ENCODE peak calls at places on chromosomes 2 and 18, in four cellular contexts. One of them, this sample, is unnamed.

GRCh38 chr2:121489284-121489683 is 41.4 kb upstream of the RNU4ATAC start:
- DNase-seq in endothelial cell: no peak
- DNase-seq in pons: peak
- DNase-seq in adipocyte: peak
- DNase-seq in this sample: no peak

GRCh38 chr2:3595409-3595808 is 497 bp downstream of the COLEC11 start:
- DNase-seq in endothelial cell: no peak
- DNase-seq in pons: no peak
- DNase-seq in adipocyte: no peak
- DNase-seq in this sample: no peak

GRCh38 chr2:54271236-54271635 is 15.2 kb upstream of the TSPYL6 start:
- DNase-seq in endothelial cell: no peak
- DNase-seq in pons: no peak
- DNase-seq in adipocyte: no peak
- DNase-seq in this sample: no peak

GRCh38 chr2:109260886-109261700 is 132.1 kb downstream of the SH3RF3 start:
- DNase-seq in endothelial cell: no peak
- DNase-seq in pons: no peak
- DNase-seq in adipocyte: no peak
- DNase-seq in this sample: no peak

GRCh38 chr18:54444309-54444914 is 86.7 kb downstream of the C18orf54 start:
- DNase-seq in endothelial cell: peak
- DNase-seq in pons: peak
- DNase-seq in adipocyte: peak
- DNase-seq in this sample: peak

GRCh38 chr2:113981404-113982134 is 91.7 kb downstream of the ACTR3 start:
- DNase-seq in endothelial cell: no peak
- DNase-seq in pons: no peak
- DNase-seq in adipocyte: peak
- DNase-seq in this sample: no peak

GRCh38 chr2:85584857-85585780 is 888 bp downstream of the VAMP5 start:
- DNase-seq in endothelial cell: peak
- DNase-seq in pons: no peak
- DNase-seq in adipocyte: peak
- DNase-seq in this sample: no peak

GRCh38 chr2:126657636-126658315 is 1.8 kb downstream of the GYPC start:
- DNase-seq in endothelial cell: peak
- DNase-seq in pons: peak
- DNase-seq in adipocyte: peak
- DNase-seq in this sample: peak

GRCh38 chr18:23833714-23834113 is 144.5 kb downstream of the LAMA3 start:
- DNase-seq in endothelial cell: no peak
- DNase-seq in pons: no peak
- DNase-seq in adipocyte: no peak
- DNase-seq in this sample: no peak

GRCh38 chr2:164721425-164721824 is 100.1 kb upstream of the GRB14 start:
- DNase-seq in endothelial cell: no peak
- DNase-seq in pons: no peak
- DNase-seq in adipocyte: no peak
- DNase-seq in this sample: no peak

GRCh38 chr2:228866044-228866443 is 405.0 kb downstream of the PID1 start:
- DNase-seq in endothelial cell: no peak
- DNase-seq in pons: no peak
- DNase-seq in adipocyte: no peak
- DNase-seq in this sample: no peak

GRCh38 chr2:170500104-170500503 is 215.0 kb upstream of the SP5 start:
- DNase-seq in endothelial cell: no peak
- DNase-seq in pons: no peak
- DNase-seq in adipocyte: no peak
- DNase-seq in this sample: no peak

GRCh38 chr2:46679761-46680160 is 200.4 kb downstream of the TMEM247 start:
- DNase-seq in endothelial cell: no peak
- DNase-seq in pons: no peak
- DNase-seq in adipocyte: peak
- DNase-seq in this sample: no peak

GRCh38 chr2:68805025-68805424 is 66.2 kb downstream of the BMP10 start:
- DNase-seq in endothelial cell: no peak
- DNase-seq in pons: no peak
- DNase-seq in adipocyte: no peak
- DNase-seq in this sample: no peak

GRCh38 chr18:21458788-21459187 is 141.7 kb downstream of the ESCO1 start:
- DNase-seq in endothelial cell: no peak
- DNase-seq in pons: no peak
- DNase-seq in adipocyte: no peak
- DNase-seq in this sample: no peak

GRCh38 chr2:84969511-84970265 is 1.3 kb upstream of the KCMF1 start:
- DNase-seq in endothelial cell: peak
- DNase-seq in pons: peak
- DNase-seq in adipocyte: peak
- DNase-seq in this sample: no peak

GRCh38 chr2:100043891-100044255 is 98.5 kb downstream of the AFF3 start:
- DNase-seq in endothelial cell: no peak
- DNase-seq in pons: no peak
- DNase-seq in adipocyte: no peak
- DNase-seq in this sample: no peak

GRCh38 chr18:24413148-24413547 is 13.3 kb upstream of the IMPACT start:
- DNase-seq in endothelial cell: peak
- DNase-seq in pons: peak
- DNase-seq in adipocyte: peak
- DNase-seq in this sample: no peak

GRCh38 chr18:36623681-36624080 is 205.1 kb downstream of the TPGS2 start:
- DNase-seq in endothelial cell: no peak
- DNase-seq in pons: no peak
- DNase-seq in adipocyte: no peak
- DNase-seq in this sample: no peak

GRCh38 chr18:55421612-55422381 is 166.2 kb downstream of the TCF4 start:
- DNase-seq in endothelial cell: no peak
- DNase-seq in pons: peak
- DNase-seq in adipocyte: peak
- DNase-seq in this sample: no peak

GRCh38 chr18:23856466-23857175 is 157.9 kb upstream of the TTC39C start:
- DNase-seq in endothelial cell: no peak
- DNase-seq in pons: no peak
- DNase-seq in adipocyte: no peak
- DNase-seq in this sample: no peak

GRCh38 chr2:31986906-31987305 is 23.9 kb downstream of the MEMO1 start:
- DNase-seq in endothelial cell: no peak
- DNase-seq in pons: no peak
- DNase-seq in adipocyte: no peak
- DNase-seq in this sample: no peak

GRCh38 chr2:36564377-36564930 is 33.5 kb downstream of the FEZ2 start:
- DNase-seq in endothelial cell: no peak
- DNase-seq in pons: peak
- DNase-seq in adipocyte: no peak
- DNase-seq in this sample: no peak

GRCh38 chr2:127406454-127406853 is 11.8 kb upstream of the PROC start:
- DNase-seq in endothelial cell: no peak
- DNase-seq in pons: no peak
- DNase-seq in adipocyte: peak
- DNase-seq in this sample: no peak

GRCh38 chr2:32865399-32866068 is 81.2 kb upstream of the LTBP1 start:
- DNase-seq in endothelial cell: no peak
- DNase-seq in pons: no peak
- DNase-seq in adipocyte: peak
- DNase-seq in this sample: no peak

GRCh38 chr2:4775668-4776067 is 916.5 kb upstream of the SOX11 start:
- DNase-seq in endothelial cell: no peak
- DNase-seq in pons: no peak
- DNase-seq in adipocyte: no peak
- DNase-seq in this sample: no peak

GRCh38 chr2:48693645-48694044 is 61.9 kb downstream of the LHCGR start:
- DNase-seq in endothelial cell: no peak
- DNase-seq in pons: no peak
- DNase-seq in adipocyte: no peak
- DNase-seq in this sample: no peak

GRCh38 chr2:175579646-175580045 is 398.1 kb upstream of the ATP5MC3 start:
- DNase-seq in endothelial cell: no peak
- DNase-seq in pons: peak
- DNase-seq in adipocyte: no peak
- DNase-seq in this sample: no peak

GRCh38 chr2:36650031-36650430 is 46.5 kb upstream of the VIT start:
- DNase-seq in endothelial cell: no peak
- DNase-seq in pons: no peak
- DNase-seq in adipocyte: peak
- DNase-seq in this sample: no peak

GRCh38 chr2:149466635-149467034 is 120.9 kb downstream of the MMADHC start:
- DNase-seq in endothelial cell: no peak
- DNase-seq in pons: no peak
- DNase-seq in adipocyte: peak
- DNase-seq in this sample: no peak

GRCh38 chr18:51361130-51361860 is 163.8 kb upstream of the MEX3C start:
- DNase-seq in endothelial cell: peak
- DNase-seq in pons: peak
- DNase-seq in adipocyte: no peak
- DNase-seq in this sample: no peak

GRCh38 chr2:114489143-114489542 is 46.7 kb downstream of the DPP10 start:
- DNase-seq in endothelial cell: no peak
- DNase-seq in pons: no peak
- DNase-seq in adipocyte: no peak
- DNase-seq in this sample: no peak

This sample was measured in neuronal stem cell.